ENCODE peak calls at places on chromosomes 4 and X, in nine cellular contexts. One of them, this sample, is unnamed.

GRCh38 chr4:120055167-120055566 is 11.5 kb downstream of the MAD2L1 start:
- DNase-seq in HCT116: no peak
- DNase-seq in breast epithelium: no peak
- DNase-seq in HepG2: no peak
- DNase-seq in upper lobe of left lung: no peak
- DNase-seq in spleen: no peak
- DNase-seq in sigmoid colon: no peak
- DNase-seq in H1: no peak
- DNase-seq in Panc1: no peak
- DNase-seq in this sample: no peak

GRCh38 chrX:7390446-7390845 is 242.5 kb upstream of the PUDP start:
- DNase-seq in HCT116: no peak
- DNase-seq in breast epithelium: no peak
- DNase-seq in HepG2: no peak
- DNase-seq in upper lobe of left lung: no peak
- DNase-seq in spleen: no peak
- DNase-seq in sigmoid colon: no peak
- DNase-seq in H1: no peak
- DNase-seq in Panc1: no peak
- DNase-seq in this sample: no peak

GRCh38 chr4:41487868-41488267 is 50.1 kb upstream of the LIMCH1 start:
- DNase-seq in HCT116: no peak
- DNase-seq in breast epithelium: no peak
- DNase-seq in HepG2: no peak
- DNase-seq in upper lobe of left lung: no peak
- DNase-seq in spleen: no peak
- DNase-seq in sigmoid colon: no peak
- DNase-seq in H1: no peak
- DNase-seq in Panc1: no peak
- DNase-seq in this sample: no peak

GRCh38 chr4:54100607-54101189 is 735 bp downstream of the GSX2 start:
- DNase-seq in HCT116: no peak
- DNase-seq in breast epithelium: no peak
- DNase-seq in HepG2: no peak
- DNase-seq in upper lobe of left lung: no peak
- DNase-seq in spleen: peak; percentile 71
- DNase-seq in sigmoid colon: no peak
- DNase-seq in H1: peak; percentile 61
- DNase-seq in Panc1: no peak
- DNase-seq in this sample: no peak

GRCh38 chr4:78862314-78862737 is 76.9 kb downstream of the PAQR3 start:
- DNase-seq in HCT116: no peak
- DNase-seq in breast epithelium: no peak
- DNase-seq in HepG2: peak; percentile 94
- DNase-seq in upper lobe of left lung: no peak
- DNase-seq in spleen: no peak
- DNase-seq in sigmoid colon: no peak
- DNase-seq in H1: no peak
- DNase-seq in Panc1: no peak
- DNase-seq in this sample: no peak

GRCh38 chr4:108683479-108683878 is 33.1 kb downstream of the OSTC start:
- DNase-seq in HCT116: peak; percentile 15
- DNase-seq in breast epithelium: no peak
- DNase-seq in HepG2: peak; percentile 15
- DNase-seq in upper lobe of left lung: no peak
- DNase-seq in spleen: no peak
- DNase-seq in sigmoid colon: no peak
- DNase-seq in H1: no peak
- DNase-seq in Panc1: peak; percentile 8
- DNase-seq in this sample: no peak

GRCh38 chr4:121421594-121421993 is 40.8 kb upstream of the QRFPR start:
- DNase-seq in HCT116: peak; percentile 13
- DNase-seq in breast epithelium: no peak
- DNase-seq in HepG2: no peak
- DNase-seq in upper lobe of left lung: no peak
- DNase-seq in spleen: no peak
- DNase-seq in sigmoid colon: no peak
- DNase-seq in H1: no peak
- DNase-seq in Panc1: no peak
- DNase-seq in this sample: no peak

GRCh38 chrX:46485897-46486296 is 59.3 kb downstream of the ZNF674 start:
- DNase-seq in HCT116: no peak
- DNase-seq in breast epithelium: no peak
- DNase-seq in HepG2: peak; percentile 83
- DNase-seq in upper lobe of left lung: no peak
- DNase-seq in spleen: no peak
- DNase-seq in sigmoid colon: no peak
- DNase-seq in H1: peak; percentile 45
- DNase-seq in Panc1: no peak
- DNase-seq in this sample: no peak

GRCh38 chrX:72084114-72084513 is 47.6 kb downstream of the RTL5 start:
- DNase-seq in HCT116: no peak
- DNase-seq in breast epithelium: no peak
- DNase-seq in HepG2: no peak
- DNase-seq in upper lobe of left lung: no peak
- DNase-seq in spleen: no peak
- DNase-seq in sigmoid colon: no peak
- DNase-seq in H1: no peak
- DNase-seq in Panc1: no peak
- DNase-seq in this sample: no peak

GRCh38 chrX:56802428-56802827 is 73.4 kb downstream of the NBDY start:
- DNase-seq in HCT116: no peak
- DNase-seq in breast epithelium: no peak
- DNase-seq in HepG2: no peak
- DNase-seq in upper lobe of left lung: peak; percentile 12
- DNase-seq in spleen: peak; percentile 68
- DNase-seq in sigmoid colon: no peak
- DNase-seq in H1: no peak
- DNase-seq in Panc1: no peak
- DNase-seq in this sample: peak; percentile 36

GRCh38 chr4:86594559-86595425 is 677 bp downstream of the PTPN13 start:
- DNase-seq in HCT116: peak; percentile 13
- DNase-seq in breast epithelium: peak; percentile 17
- DNase-seq in HepG2: no peak
- DNase-seq in upper lobe of left lung: peak; percentile 25
- DNase-seq in spleen: peak; percentile 82
- DNase-seq in sigmoid colon: peak; percentile 69
- DNase-seq in H1: peak; percentile 73
- DNase-seq in Panc1: no peak
- DNase-seq in this sample: peak; percentile 80

GRCh38 chr4:94603170-94603747 is 151.5 kb downstream of the PDLIM5 start:
- DNase-seq in HCT116: no peak
- DNase-seq in breast epithelium: no peak
- DNase-seq in HepG2: no peak
- DNase-seq in upper lobe of left lung: no peak
- DNase-seq in spleen: no peak
- DNase-seq in sigmoid colon: no peak
- DNase-seq in H1: no peak
- DNase-seq in Panc1: no peak
- DNase-seq in this sample: no peak

GRCh38 chr4:156830356-156830755 is 141.2 kb downstream of the PDGFC start:
- DNase-seq in HCT116: no peak
- DNase-seq in breast epithelium: no peak
- DNase-seq in HepG2: peak; percentile 1
- DNase-seq in upper lobe of left lung: no peak
- DNase-seq in spleen: no peak
- DNase-seq in sigmoid colon: no peak
- DNase-seq in H1: no peak
- DNase-seq in Panc1: no peak
- DNase-seq in this sample: no peak

GRCh38 chr4:84501721-84502267 is 2.7 kb upstream of the NKX6-1 start:
- DNase-seq in HCT116: no peak
- DNase-seq in breast epithelium: no peak
- DNase-seq in HepG2: no peak
- DNase-seq in upper lobe of left lung: no peak
- DNase-seq in spleen: no peak
- DNase-seq in sigmoid colon: no peak
- DNase-seq in H1: peak; percentile 67
- DNase-seq in Panc1: no peak
- DNase-seq in this sample: no peak

GRCh38 chr4:84502333-84502954 is 3.4 kb upstream of the NKX6-1 start:
- DNase-seq in HCT116: no peak
- DNase-seq in breast epithelium: no peak
- DNase-seq in HepG2: no peak
- DNase-seq in upper lobe of left lung: no peak
- DNase-seq in spleen: no peak
- DNase-seq in sigmoid colon: no peak
- DNase-seq in H1: no peak
- DNase-seq in Panc1: no peak
- DNase-seq in this sample: no peak

GRCh38 chr4:84503495-84504437 is 4.7 kb upstream of the NKX6-1 start:
- DNase-seq in HCT116: peak; percentile 62
- DNase-seq in breast epithelium: no peak
- DNase-seq in HepG2: peak; percentile 46
- DNase-seq in upper lobe of left lung: no peak
- DNase-seq in spleen: no peak
- DNase-seq in sigmoid colon: no peak
- DNase-seq in H1: no peak
- DNase-seq in Panc1: peak; percentile 30
- DNase-seq in this sample: no peak

GRCh38 chr4:84502955-84503373 is 3.9 kb upstream of the NKX6-1 start:
- DNase-seq in HCT116: no peak
- DNase-seq in breast epithelium: no peak
- DNase-seq in HepG2: no peak
- DNase-seq in upper lobe of left lung: no peak
- DNase-seq in spleen: no peak
- DNase-seq in sigmoid colon: no peak
- DNase-seq in H1: no peak
- DNase-seq in Panc1: no peak
- DNase-seq in this sample: no peak

GRCh38 chr4:84504821-84505220 is 5.7 kb upstream of the NKX6-1 start:
- DNase-seq in HCT116: no peak
- DNase-seq in breast epithelium: no peak
- DNase-seq in HepG2: no peak
- DNase-seq in upper lobe of left lung: no peak
- DNase-seq in spleen: no peak
- DNase-seq in sigmoid colon: no peak
- DNase-seq in H1: no peak
- DNase-seq in Panc1: no peak
- DNase-seq in this sample: no peak
- H3K27me3 ChIP-seq in HCT116: no peaks in the 10 kb centered on the region
- H3K27me3 ChIP-seq in breast epithelium: no peaks in the 10 kb centered on the region
- H3K27me3 ChIP-seq in HepG2: peaks cover 40% of the 10 kb centered on the region
- H3K27me3 ChIP-seq in upper lobe of left lung: peaks cover 35% of the 10 kb centered on the region
- H3K27me3 ChIP-seq in spleen: peaks cover 100% of the 10 kb centered on the region
- H3K27me3 ChIP-seq in sigmoid colon: peaks cover 99% of the 10 kb centered on the region
- H3K27me3 ChIP-seq in H1: peaks cover 44% of the 10 kb centered on the region
- H3K27me3 ChIP-seq in Panc1: peaks cover 3% of the 10 kb centered on the region
- H3K27me3 ChIP-seq in this sample: peaks cover 100% of the 10 kb centered on the region

DNA sequence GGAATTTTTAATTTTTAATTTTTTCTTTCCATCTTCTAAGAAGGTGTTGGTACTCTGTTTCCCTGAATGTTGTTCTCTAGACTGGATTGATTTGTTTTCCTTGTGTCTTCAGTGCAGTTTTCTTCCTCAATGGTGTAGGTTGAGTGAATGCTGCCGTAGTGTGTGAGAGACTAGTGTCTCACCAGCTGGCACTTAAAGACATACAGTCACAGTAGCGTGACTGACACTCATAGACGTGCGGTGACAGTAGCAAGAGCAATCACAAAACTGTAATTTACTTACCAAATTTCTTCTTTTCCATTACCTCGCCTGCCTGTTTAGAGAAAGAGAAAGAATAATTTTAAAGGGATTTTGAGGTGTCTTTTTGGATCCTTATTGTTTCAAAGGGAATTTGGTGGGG is 21.4 kb upstream of the PGM2 start:
- DNase-seq in HCT116: no peak
- DNase-seq in breast epithelium: no peak
- DNase-seq in HepG2: no peak
- DNase-seq in upper lobe of left lung: no peak
- DNase-seq in spleen: no peak
- DNase-seq in sigmoid colon: no peak
- DNase-seq in H1: no peak
- DNase-seq in Panc1: no peak
- DNase-seq in this sample: no peak
- TF ChIP-seq POLR2AphosphoS5 in HCT116: no peak
- TF ChIP-seq POLR2AphosphoS5 in breast epithelium: no peak
- TF ChIP-seq POLR2AphosphoS5 in HepG2: no peak
- TF ChIP-seq POLR2AphosphoS5 in upper lobe of left lung: no peak
- TF ChIP-seq POLR2AphosphoS5 in spleen: no peak
- TF ChIP-seq POLR2AphosphoS5 in sigmoid colon: no peak
- TF ChIP-seq POLR2AphosphoS5 in H1: no peak
- TF ChIP-seq POLR2AphosphoS5 in Panc1: no peak
- TF ChIP-seq POLR2AphosphoS5 in this sample: no peak

DNA sequence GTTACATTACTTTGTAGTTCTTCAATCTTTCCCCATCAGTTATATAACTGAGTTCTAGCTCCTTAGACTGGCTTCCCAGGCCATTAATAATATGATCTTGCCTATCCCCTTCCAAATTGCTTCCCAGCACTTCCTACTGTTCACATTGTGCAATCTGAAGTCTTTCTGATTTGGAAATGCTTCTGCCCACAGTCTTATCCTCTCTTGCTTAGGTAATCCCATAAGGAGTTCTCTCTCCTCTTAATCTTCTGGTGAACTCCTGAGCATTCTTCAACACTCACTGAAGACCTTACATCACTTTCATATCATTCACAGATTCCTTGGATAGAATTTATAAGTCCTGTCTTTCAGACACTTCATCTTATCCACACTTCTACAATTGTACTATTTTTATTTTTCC is 132.7 kb upstream of the TTC29 start:
- DNase-seq in HCT116: no peak
- DNase-seq in breast epithelium: no peak
- DNase-seq in HepG2: no peak
- DNase-seq in upper lobe of left lung: no peak
- DNase-seq in spleen: no peak
- DNase-seq in sigmoid colon: no peak
- DNase-seq in H1: no peak
- DNase-seq in Panc1: no peak
- DNase-seq in this sample: no peak
- H3K27me3 ChIP-seq in HCT116: peaks cover 34% of the 10 kb centered on the region
- H3K27me3 ChIP-seq in breast epithelium: no peaks in the 10 kb centered on the region
- H3K27me3 ChIP-seq in HepG2: peaks cover 3% of the 10 kb centered on the region
- H3K27me3 ChIP-seq in upper lobe of left lung: no peaks in the 10 kb centered on the region
- H3K27me3 ChIP-seq in spleen: peaks cover 4% of the 10 kb centered on the region
- H3K27me3 ChIP-seq in sigmoid colon: no peaks in the 10 kb centered on the region
- H3K27me3 ChIP-seq in H1: no peaks in the 10 kb centered on the region
- H3K27me3 ChIP-seq in Panc1: no peaks in the 10 kb centered on the region
- H3K27me3 ChIP-seq in this sample: no peaks in the 10 kb centered on the region

DNA sequence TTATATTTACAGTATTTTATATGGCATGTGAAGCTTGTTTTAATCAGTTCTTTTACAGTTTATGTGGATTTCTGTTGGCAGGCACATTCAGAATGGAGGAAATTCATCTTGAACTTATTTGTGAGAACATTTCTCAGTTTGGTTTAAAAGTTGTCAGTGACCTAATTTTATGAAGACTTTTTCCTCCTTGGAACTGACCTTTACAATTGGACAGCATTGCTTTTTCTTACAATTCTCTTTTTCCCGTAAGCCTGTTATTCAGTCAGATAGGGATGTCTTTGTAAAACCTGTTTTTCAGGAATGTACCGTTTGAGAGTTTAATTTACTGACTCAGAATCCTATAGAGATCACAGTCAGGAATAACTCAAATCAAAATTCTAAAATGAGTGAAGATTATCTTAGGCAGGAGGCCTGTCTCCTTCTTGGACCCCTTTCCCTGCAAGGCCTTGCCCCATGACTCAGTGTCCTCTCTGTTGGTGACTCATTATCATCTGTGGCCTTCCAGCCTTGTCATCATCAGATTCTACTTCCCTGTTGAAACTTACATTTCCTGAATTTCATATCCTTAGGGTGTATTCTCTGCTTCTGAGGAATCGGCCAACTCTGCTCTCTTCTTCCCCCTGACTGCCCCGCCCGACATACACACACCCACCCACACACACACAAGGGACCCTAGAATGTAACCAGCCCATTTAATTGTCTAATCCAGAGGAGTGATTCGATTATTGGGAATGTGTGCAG is 99.7 kb downstream of the ARHGAP10 start:
- DNase-seq in HCT116: peak; percentile 87
- DNase-seq in breast epithelium: peak; percentile 43
- DNase-seq in HepG2: no peak
- DNase-seq in upper lobe of left lung: peak; percentile 58
- DNase-seq in spleen: no peak
- DNase-seq in sigmoid colon: peak; percentile 79
- DNase-seq in H1: no peak
- DNase-seq in Panc1: peak; percentile 55
- DNase-seq in this sample: no peak
- TF ChIP-seq POLR2AphosphoS5 in HCT116: peak; percentile 51
- TF ChIP-seq POLR2AphosphoS5 in breast epithelium: peak; percentile 73
- TF ChIP-seq POLR2AphosphoS5 in HepG2: no peak
- TF ChIP-seq POLR2AphosphoS5 in upper lobe of left lung: peak; percentile 46
- TF ChIP-seq POLR2AphosphoS5 in spleen: no peak
- TF ChIP-seq POLR2AphosphoS5 in sigmoid colon: peak; percentile 39
- TF ChIP-seq POLR2AphosphoS5 in H1: no peak
- TF ChIP-seq POLR2AphosphoS5 in Panc1: no peak
- TF ChIP-seq POLR2AphosphoS5 in this sample: no peak